ENCODE peak calls at places on chromosomes 3 and 15, in seven cellular contexts. H is heart right ventricle, A is heart left ventricle, W is fibroblast of lung, U is suprapubic skin, D is neuronal stem cell, O is body of pancreas. J is an unnamed sample. For H3K4me1 and H3K27me3, the result is how much of the 10 kb centered on the place peaks cover.

GRCh38 chr3:25259871-25260270 is 168.2 kb upstream of the RARB start:
- DNase-seq in A (no peak), H (no peak), D (peak), U (no peak), O (no peak), W (peak), J (no peak)

GRCh38 chr3:197680955-197681521 is 55.7 kb downstream of the RUBCN start:
- DNase-seq in H (no peak), O (peak), A (no peak), W (no peak), D (no peak), U (no peak), J (no peak)

GRCh38 chr15:99603828-99604227 is 38.0 kb downstream of the MEF2A start:
- DNase-seq in U (no peak), O (no peak), W (peak), H (no peak), A (no peak), D (no peak), J (no peak)

GRCh38 chr15:74543583-74543982 is 2.6 kb downstream of the ARID3B start:
- DNase-seq in U (no peak), O (no peak), A (no peak), W (no peak), H (no peak), D (no peak), J (no peak)

GRCh38 chr3:72659609-72660008 is 188.6 kb downstream of the SHQ1 start:
- DNase-seq in H (no peak), U (no peak), D (no peak), A (no peak), O (peak), W (peak), J (no peak)

GRCh38 chr3:141486416-141486734 is 452 bp upstream of the RASA2 start:
- DNase-seq in D (no peak), H (no peak), A (no peak), O (no peak), W (peak), U (no peak), J (no peak)

GRCh38 chr3:197746801-197747237 is 2.9 kb upstream of the FYTTD1 start:
- DNase-seq in U (no peak), D (no peak), A (no peak), H (no peak), W (no peak), O (peak), J (no peak)

GRCh38 chr3:31879365-31879764 is 101.7 kb downstream of the OSBPL10 start:
- DNase-seq in A (no peak), U (no peak), W (no peak), H (no peak), O (no peak), D (no peak), J (no peak)

GRCh38 chr3:49164983-49165720 is 979 bp downstream of the CCDC71 start:
- DNase-seq in A (no peak), W (no peak), H (no peak), D (no peak), U (no peak), O (no peak), J (no peak)

GRCh38 chr3:21330293-21330692 is 420.7 kb downstream of the ZNF385D start:
- DNase-seq in U (no peak), A (no peak), O (no peak), W (peak), H (no peak), D (no peak), J (peak)

GRCh38 chr3:23961064-23961463 is 16.0 kb downstream of the NR1D2 start:
- DNase-seq in D (no peak), W (no peak), A (no peak), U (no peak), O (no peak), H (no peak), J (no peak)

GRCh38 chr15:81304226-81304625 is 19.7 kb downstream of the STARD5 start:
- DNase-seq in O (no peak), H (no peak), W (peak), D (no peak), U (no peak), A (peak), J (no peak)

GRCh38 chr15:81303241-81304225 is 20.4 kb downstream of the STARD5 start:
- DNase-seq in W (peak), U (no peak), D (no peak), H (no peak), A (no peak), O (no peak), J (peak)

GRCh38 chr15:81301385-81301784 is 22.6 kb downstream of the STARD5 start:
- DNase-seq in U (no peak), O (no peak), W (no peak), H (no peak), D (no peak), A (no peak), J (no peak)

GRCh38 chr15:81301815-81302399 is 22.0 kb downstream of the STARD5 start:
- DNase-seq in H (no peak), U (no peak), D (no peak), O (no peak), A (no peak), W (no peak), J (no peak)

DNA sequence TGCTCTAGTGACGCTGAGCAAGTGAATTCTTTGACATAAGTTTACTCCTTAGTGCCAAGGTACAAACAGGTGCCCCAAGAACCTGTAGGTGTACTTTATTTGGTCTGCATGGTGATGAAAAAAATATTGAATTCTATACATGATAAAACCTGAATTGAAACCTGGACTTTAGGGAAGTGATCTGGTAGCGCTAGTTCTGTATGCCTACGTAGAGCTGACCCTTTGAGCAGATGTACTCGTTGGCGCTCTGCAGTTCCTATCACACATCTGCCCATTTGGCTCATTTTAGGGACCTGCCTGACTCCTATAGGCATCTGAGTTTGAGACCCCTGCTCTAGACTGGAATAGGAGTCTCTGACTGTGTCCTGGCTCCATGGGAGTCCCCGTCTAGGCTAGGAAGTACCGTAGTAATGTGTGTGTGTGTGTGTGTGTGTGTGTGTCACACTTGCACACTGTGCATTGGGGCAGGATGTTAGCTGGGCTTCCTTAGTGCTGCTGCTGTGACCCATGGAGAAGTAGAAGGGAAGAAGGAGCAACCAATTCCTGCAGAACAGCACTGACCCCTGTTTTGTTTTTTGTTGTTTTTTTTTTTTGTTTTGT is 21.2 kb downstream of the STARD5 start:
- DNase-seq in H (no peak), D (no peak), W (no peak), A (no peak), O (no peak), U (no peak), J (no peak)
- H3K4me1 ChIP-seq in H (under half), D (under half), W (under half), A (under half), O (under half), U (half or more), J (under half)

DNA sequence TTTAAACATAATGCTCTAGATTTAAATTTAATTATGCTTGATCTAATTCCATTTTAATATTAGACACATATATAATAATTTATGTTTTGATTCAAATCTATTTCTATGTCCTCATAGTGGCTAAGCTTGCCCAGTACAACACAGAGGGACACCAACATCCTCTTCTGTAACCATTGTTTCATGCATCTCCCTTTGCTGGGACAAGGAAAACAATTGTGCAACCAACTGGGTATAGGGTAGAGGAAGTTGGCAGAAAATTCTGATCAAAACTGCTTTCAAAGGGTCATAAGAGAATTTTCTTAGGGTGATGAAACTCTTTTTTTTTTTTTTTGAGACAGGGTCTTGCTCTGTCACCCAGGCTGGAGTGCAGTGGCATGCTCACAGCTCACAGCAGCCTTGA is 121.4 kb upstream of the SGO1 start:
- DNase-seq in W (no peak), H (no peak), A (no peak), O (no peak), D (no peak), U (no peak), J (no peak)
- H3K27me3 ChIP-seq in W (under half), H (under half), A (under half), O (under half), D (under half), U (under half), J (under half)

GRCh38 chr15:91944334-91944733 is 90.8 kb downstream of the SLCO3A1 start:
- DNase-seq in W (no peak), D (no peak), A (no peak), O (no peak), H (no peak), U (no peak), J (no peak)

GRCh38 chr15:91945385-91945784 is 91.9 kb downstream of the SLCO3A1 start:
- DNase-seq in D (no peak), A (no peak), O (no peak), W (no peak), U (no peak), H (no peak), J (no peak)

GRCh38 chr15:91940466-91941381 is 87.2 kb downstream of the SLCO3A1 start:
- DNase-seq in O (no peak), D (no peak), A (no peak), W (no peak), H (no peak), U (no peak), J (no peak)

GRCh38 chr15:91941871-91942270 is 88.4 kb downstream of the SLCO3A1 start:
- DNase-seq in A (no peak), U (no peak), H (no peak), O (no peak), W (no peak), D (no peak), J (peak)

GRCh38 chr15:91942676-91943417 is 89.3 kb downstream of the SLCO3A1 start:
- DNase-seq in W (peak), D (no peak), U (peak), A (peak), H (peak), O (peak), J (no peak)
- H3K4me3 ChIP-seq in W (peak), D (no peak), U (peak), A (peak), H (peak), O (no peak), J (no peak)

DNA sequence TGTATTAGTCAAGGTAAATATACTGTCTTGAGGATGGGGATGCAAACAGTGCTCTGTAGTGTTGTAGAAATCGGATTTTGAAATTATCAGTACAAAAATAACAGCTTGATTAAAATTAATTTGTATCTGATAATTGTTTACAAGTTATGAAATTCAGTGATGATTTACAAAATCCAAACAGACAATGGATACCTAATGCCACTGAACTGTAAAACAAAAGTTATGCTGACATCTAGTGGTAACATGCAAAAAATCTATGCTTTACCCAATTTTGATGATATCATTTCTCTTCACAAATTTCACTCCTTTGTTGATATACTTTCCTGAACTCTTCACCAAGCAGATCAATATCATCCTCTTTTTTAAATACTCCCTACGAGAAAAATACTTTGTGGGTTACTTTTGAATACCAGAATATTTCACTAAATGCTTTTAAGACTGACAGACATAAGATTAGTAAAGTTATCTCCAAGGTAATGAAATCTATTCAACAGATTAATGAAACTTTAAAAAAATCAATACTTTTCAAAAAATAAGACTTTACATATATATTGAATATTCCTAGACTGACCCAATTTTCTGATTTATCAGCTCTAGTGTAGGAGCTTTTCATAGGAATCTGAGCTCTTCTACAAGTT is 36.0 kb downstream of the MNS1 start:
- DNase-seq in U (no peak), A (no peak), O (no peak), W (peak), D (peak), H (no peak), J (peak)
- H3K4me1 ChIP-seq in U (under half), A (under half), O (under half), W (under half), D (under half), H (under half), J (under half)

GRCh38 chr3:194255252-194256039 is 95.7 kb downstream of the CPN2 start:
- DNase-seq in U (peak), W (no peak), D (no peak), H (peak), O (no peak), A (peak), J (no peak)

GRCh38 chr3:194254032-194254431 is 97.1 kb downstream of the CPN2 start:
- DNase-seq in D (no peak), O (no peak), U (no peak), A (no peak), H (no peak), W (no peak), J (no peak)

GRCh38 chr3:194251461-194251860 is 99.7 kb downstream of the CPN2 start:
- DNase-seq in A (no peak), H (no peak), U (no peak), D (no peak), W (no peak), O (no peak), J (no peak)

GRCh38 chr3:194251891-194252560 is 99.1 kb downstream of the CPN2 start:
- DNase-seq in U (no peak), O (no peak), A (no peak), D (no peak), H (no peak), W (no peak), J (no peak)

GRCh38 chr3:194253270-194253669 is 97.9 kb downstream of the CPN2 start:
- DNase-seq in D (no peak), U (no peak), A (no peak), H (no peak), O (no peak), W (no peak), J (no peak)
- H3K27me3 ChIP-seq in D (under half), U (under half), A (under half), H (under half), O (under half), W (under half), J (under half)

DNA sequence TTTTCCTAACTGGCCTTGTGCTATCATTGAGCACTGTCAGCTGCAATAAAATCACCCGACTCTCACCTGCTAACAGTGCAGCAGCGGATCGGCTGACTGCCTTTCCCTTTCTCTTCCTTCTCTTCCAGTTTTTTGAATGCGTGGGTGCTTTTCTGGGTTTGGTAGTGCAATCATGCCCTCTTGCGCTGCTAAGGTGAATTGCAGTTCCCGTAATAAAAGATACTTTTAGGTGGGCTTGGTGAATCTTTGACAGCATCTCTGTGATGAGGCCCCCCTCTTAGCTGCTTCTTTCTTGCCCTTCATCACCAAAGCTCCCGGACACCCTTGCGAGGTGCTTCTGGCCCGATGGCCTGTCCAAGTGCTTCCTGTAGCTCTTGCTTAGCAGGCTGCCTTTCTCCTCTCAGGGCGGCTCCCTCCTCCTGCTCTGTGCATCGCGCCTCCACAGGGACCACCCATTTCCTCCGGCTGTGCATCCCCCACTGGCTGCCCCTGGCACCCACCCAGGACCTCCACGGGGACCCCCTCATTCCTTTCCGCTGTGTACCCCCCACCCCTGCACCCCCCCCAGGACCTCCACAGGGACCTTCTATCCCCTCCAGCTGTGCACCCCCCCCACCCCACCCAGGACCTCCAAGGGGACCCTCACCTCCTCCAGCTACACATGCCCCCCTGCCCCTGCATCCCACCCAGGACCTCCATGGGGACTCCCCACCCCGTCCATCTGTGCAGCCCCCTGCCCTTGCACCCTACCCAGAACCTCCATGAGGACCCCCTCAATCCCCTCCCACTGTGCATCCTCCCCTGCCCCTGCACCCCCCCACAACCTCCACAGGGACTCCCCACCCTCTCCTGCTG is 50.8 kb upstream of the RPL32 start:
- DNase-seq in H (no peak), D (peak), A (peak), O (peak), W (peak), U (no peak), J (peak)
- H3K4me3 ChIP-seq in H (peak), D (no peak), A (peak), O (no peak), W (no peak), U (peak), J (no peak)

GRCh38 chr3:128782282-128783146 is 56.5 kb downstream of the RAB7A start:
- DNase-seq in W (no peak), U (no peak), O (no peak), H (no peak), D (no peak), A (no peak), J (no peak)
- H3K4me1 ChIP-seq in W (under half), U (under half), O (under half), H (half or more), D (under half), A (half or more), J (half or more)